ENCODE peak calls at places on chromosomes 3 and 15, in eight cellular contexts. R is left colon; U is effector memory CD4-positive, alpha-beta T cell; Z is EH; L is M059J; D is fibroblast of the conjunctiva; B is AG04449; I is HEK293T. G is an unnamed sample.

GRCh38 chr3:63886843-63887242 is 23.2 kb downstream of the ATXN7 start:
- DNase-seq in R (no peak), U (no peak), Z (peak), L (no peak), D (no peak), B (no peak), I (no peak), G (no peak)

GRCh38 chr15:40441736-40442531 is 1.2 kb downstream of the BAHD1 start:
- DNase-seq in R (peak), U (no peak), Z (no peak), L (no peak), D (no peak), B (no peak), I (peak), G (peak)

GRCh38 chr3:4493931-4494806 is 1.0 kb downstream of the ITPR1 start:
- DNase-seq in R (peak), U (no peak), Z (peak), L (peak), D (no peak), B (no peak), I (peak), G (peak)

GRCh38 chr15:73515520-73515919 is 72.6 kb downstream of the REC114 start:
- DNase-seq in R (no peak), U (no peak), Z (no peak), L (no peak), D (no peak), B (no peak), I (no peak), G (no peak)

GRCh38 chr15:63407612-63408011 is 26.0 kb upstream of the CA12 start:
- DNase-seq in R (no peak), U (no peak), Z (peak), L (peak), D (no peak), B (no peak), I (peak), G (no peak)

GRCh38 chr3:189942948-189943347 is 177.7 kb downstream of the P3H2 start:
- DNase-seq in R (no peak), U (no peak), Z (no peak), L (no peak), D (no peak), B (no peak), I (no peak), G (no peak)

GRCh38 chr15:63374686-63375520 is 6.7 kb downstream of the CA12 start:
- DNase-seq in R (no peak), U (no peak), Z (peak), L (peak), D (peak), B (peak), I (no peak), G (no peak)

GRCh38 chr3:195247863-195248189 is 23.1 kb downstream of the XXYLT1 start:
- DNase-seq in R (no peak), U (no peak), Z (no peak), L (no peak), D (no peak), B (no peak), I (no peak), G (no peak)

GRCh38 chr15:59531066-59531465 is 80.5 kb upstream of the GCNT3 start:
- DNase-seq in R (no peak), U (no peak), Z (no peak), L (no peak), D (no peak), B (no peak), I (no peak), G (peak)

GRCh38 chr3:49713336-49714105 is 6.0 kb downstream of the AMIGO3 start:
- DNase-seq in R (no peak), U (no peak), Z (no peak), L (no peak), D (no peak), B (no peak), I (no peak), G (no peak)

GRCh38 chr15:62895905-62896316 is 146.6 kb upstream of the TPM1 start:
- DNase-seq in R (no peak), U (no peak), Z (peak), L (peak), D (peak), B (peak), I (no peak), G (no peak)

GRCh38 chr15:51117270-51117669 is 22.6 kb upstream of the TNFAIP8L3 start:
- DNase-seq in R (no peak), U (no peak), Z (peak), L (peak), D (no peak), B (no peak), I (no peak), G (no peak)

GRCh38 chr3:14771593-14772497 is 46.9 kb upstream of the FGD5 start:
- DNase-seq in R (no peak), U (no peak), Z (no peak), L (no peak), D (no peak), B (no peak), I (no peak), G (no peak)

GRCh38 chr3:39327746-39328349 is 1.7 kb upstream of the CCR8 start:
- DNase-seq in R (no peak), U (peak), Z (no peak), L (no peak), D (no peak), B (no peak), I (no peak), G (no peak)

GRCh38 chr3:43531835-43532234 is 90.0 kb downstream of the ANO10 start:
- DNase-seq in R (no peak), U (no peak), Z (peak), L (peak), D (no peak), B (peak), I (no peak), G (no peak)

GRCh38 chr15:77846360-77846759 is 213.6 kb upstream of the LINGO1 start:
- DNase-seq in R (no peak), U (no peak), Z (peak), L (no peak), D (no peak), B (no peak), I (no peak), G (no peak)

GRCh38 chr3:100120693-100121092 is 6.4 kb upstream of the FILIP1L start:
- DNase-seq in R (no peak), U (no peak), Z (no peak), L (no peak), D (no peak), B (no peak), I (no peak), G (no peak)

GRCh38 chr3:149736180-149737100 is 15.8 kb downstream of the COMMD2 start:
- DNase-seq in R (no peak), U (no peak), Z (peak), L (peak), D (no peak), B (peak), I (no peak), G (no peak)

GRCh38 chr15:100759116-100759515 is 120.5 kb upstream of the ALDH1A3 start:
- DNase-seq in R (no peak), U (no peak), Z (peak), L (peak), D (peak), B (peak), I (no peak), G (no peak)

GRCh38 chr3:179739816-179740594 is 87.2 kb downstream of the USP13 start:
- DNase-seq in R (no peak), U (no peak), Z (no peak), L (no peak), D (no peak), B (no peak), I (no peak), G (no peak)

GRCh38 chr15:84023636-84024035 is 211.9 kb upstream of the GOLGA6L4 start:
- DNase-seq in R (no peak), U (no peak), Z (peak), L (peak), D (peak), B (no peak), I (peak), G (peak)

GRCh38 chr3:54621181-54621580 is 306.7 kb downstream of the LRTM1 start:
- DNase-seq in R (no peak), U (no peak), Z (no peak), L (peak), D (no peak), B (no peak), I (no peak), G (no peak)

GRCh38 chr3:71589132-71589531 is 5.6 kb upstream of the FOXP1 start:
- DNase-seq in R (no peak), U (no peak), Z (no peak), L (no peak), D (no peak), B (no peak), I (no peak), G (no peak)

GRCh38 chr3:120113128-120114116 is 19.2 kb upstream of the GSK3B start:
- DNase-seq in R (no peak), U (no peak), Z (peak), L (peak), D (peak), B (no peak), I (no peak), G (no peak)

GRCh38 chr15:69388259-69388658 is 25.9 kb upstream of the KIF23 start:
- DNase-seq in R (no peak), U (no peak), Z (peak), L (peak), D (peak), B (no peak), I (no peak), G (no peak)

GRCh38 chr15:55630921-55631320 is 42.8 kb upstream of the PYGO1 start:
- DNase-seq in R (no peak), U (no peak), Z (no peak), L (no peak), D (no peak), B (no peak), I (no peak), G (no peak)

GRCh38 chr15:38344351-38344750 is 91.7 kb downstream of the SPRED1 start:
- DNase-seq in R (no peak), U (no peak), Z (no peak), L (no peak), D (no peak), B (no peak), I (no peak), G (no peak)

GRCh38 chr3:149555941-149556340 is 81.4 kb downstream of the TM4SF4 start:
- DNase-seq in R (no peak), U (no peak), Z (peak), L (peak), D (no peak), B (no peak), I (no peak), G (no peak)

GRCh38 chr3:194713299-194714121 is 27.8 kb downstream of the FAM43A start:
- DNase-seq in R (no peak), U (no peak), Z (peak), L (no peak), D (no peak), B (no peak), I (no peak), G (no peak)

G was measured in transverse colon.